ENCODE peak calls at places on chromosomes 6 and 20, in seven cellular contexts. One of them, this sample, is unnamed.
A peak's percentile ranks its signal among the peaks of the same experiment; 100 is the strongest.

GRCh38 chr20:32804022-32804715 is 15.6 kb upstream of the MAPRE1 start:
- DNase-seq in cardiac septum: no peak
- DNase-seq in activated CD4-positive, alpha-beta T cell treated with anti-CD3 and anti-CD28 coated beads, Interleukin-2, amount 50 U/mL, for 24 hours: no peak
- DNase-seq in stimulated activated naive B cell treated with anti-CD40 and anti-IgM and Interleukin-4, amounts not matched to agents 10 μg/mL and 1 μg/mL and 100 μg/mL, for 72 hours: no peak
- DNase-seq in psoas muscle: no peak
- DNase-seq in RKO: no peak
- DNase-seq in amniotic stem cell: no peak
- DNase-seq in this sample: no peak

GRCh38 chr6:152948150-152948768 is 34.6 kb downstream of the FBXO5 start:
- DNase-seq in cardiac septum: no peak
- DNase-seq in activated CD4-positive, alpha-beta T cell treated with anti-CD3 and anti-CD28 coated beads, Interleukin-2, amount 50 U/mL, for 24 hours: peak; percentile 3
- DNase-seq in stimulated activated naive B cell treated with anti-CD40 and anti-IgM and Interleukin-4, amounts not matched to agents 10 μg/mL and 1 μg/mL and 100 μg/mL, for 72 hours: no peak
- DNase-seq in psoas muscle: no peak
- DNase-seq in RKO: peak; percentile 64
- DNase-seq in amniotic stem cell: no peak
- DNase-seq in this sample: no peak

GRCh38 chr6:106186172-106186571 is 100.0 kb downstream of the PRDM1 start:
- DNase-seq in cardiac septum: no peak
- DNase-seq in activated CD4-positive, alpha-beta T cell treated with anti-CD3 and anti-CD28 coated beads, Interleukin-2, amount 50 U/mL, for 24 hours: no peak
- DNase-seq in stimulated activated naive B cell treated with anti-CD40 and anti-IgM and Interleukin-4, amounts not matched to agents 10 μg/mL and 1 μg/mL and 100 μg/mL, for 72 hours: no peak
- DNase-seq in psoas muscle: no peak
- DNase-seq in RKO: no peak
- DNase-seq in amniotic stem cell: no peak
- DNase-seq in this sample: no peak

GRCh38 chr6:28729501-28730402 is 194.0 kb downstream of the TRIM27 start:
- DNase-seq in cardiac septum: no peak
- DNase-seq in activated CD4-positive, alpha-beta T cell treated with anti-CD3 and anti-CD28 coated beads, Interleukin-2, amount 50 U/mL, for 24 hours: no peak
- DNase-seq in stimulated activated naive B cell treated with anti-CD40 and anti-IgM and Interleukin-4, amounts not matched to agents 10 μg/mL and 1 μg/mL and 100 μg/mL, for 72 hours: no peak
- DNase-seq in psoas muscle: no peak
- DNase-seq in RKO: no peak
- DNase-seq in amniotic stem cell: no peak
- DNase-seq in this sample: no peak

GRCh38 chr20:37567331-37567665 is 39.6 kb upstream of the BLCAP start:
- DNase-seq in cardiac septum: peak; percentile 20
- DNase-seq in activated CD4-positive, alpha-beta T cell treated with anti-CD3 and anti-CD28 coated beads, Interleukin-2, amount 50 U/mL, for 24 hours: no peak
- DNase-seq in stimulated activated naive B cell treated with anti-CD40 and anti-IgM and Interleukin-4, amounts not matched to agents 10 μg/mL and 1 μg/mL and 100 μg/mL, for 72 hours: no peak
- DNase-seq in psoas muscle: no peak
- DNase-seq in RKO: no peak
- DNase-seq in amniotic stem cell: no peak
- DNase-seq in this sample: no peak

GRCh38 chr20:57440678-57441509 is 49.7 kb downstream of the RBM38 start:
- DNase-seq in cardiac septum: peak; percentile 90
- DNase-seq in activated CD4-positive, alpha-beta T cell treated with anti-CD3 and anti-CD28 coated beads, Interleukin-2, amount 50 U/mL, for 24 hours: no peak
- DNase-seq in stimulated activated naive B cell treated with anti-CD40 and anti-IgM and Interleukin-4, amounts not matched to agents 10 μg/mL and 1 μg/mL and 100 μg/mL, for 72 hours: no peak
- DNase-seq in psoas muscle: peak; percentile 93
- DNase-seq in RKO: no peak
- DNase-seq in amniotic stem cell: no peak
- DNase-seq in this sample: no peak

GRCh38 chr6:7215140-7215539 is 97.9 kb downstream of the SSR1 start:
- DNase-seq in cardiac septum: no peak
- DNase-seq in activated CD4-positive, alpha-beta T cell treated with anti-CD3 and anti-CD28 coated beads, Interleukin-2, amount 50 U/mL, for 24 hours: no peak
- DNase-seq in stimulated activated naive B cell treated with anti-CD40 and anti-IgM and Interleukin-4, amounts not matched to agents 10 μg/mL and 1 μg/mL and 100 μg/mL, for 72 hours: no peak
- DNase-seq in psoas muscle: peak; percentile 61
- DNase-seq in RKO: no peak
- DNase-seq in amniotic stem cell: no peak
- DNase-seq in this sample: no peak

GRCh38 chr6:155174576-155175174 is 89.1 kb upstream of the CLDN20 start:
- DNase-seq in cardiac septum: no peak
- DNase-seq in activated CD4-positive, alpha-beta T cell treated with anti-CD3 and anti-CD28 coated beads, Interleukin-2, amount 50 U/mL, for 24 hours: peak; percentile 77
- DNase-seq in stimulated activated naive B cell treated with anti-CD40 and anti-IgM and Interleukin-4, amounts not matched to agents 10 μg/mL and 1 μg/mL and 100 μg/mL, for 72 hours: peak; percentile 65
- DNase-seq in psoas muscle: peak; percentile 62
- DNase-seq in RKO: peak; percentile 84
- DNase-seq in amniotic stem cell: peak; percentile 72
- DNase-seq in this sample: peak; percentile 42

GRCh38 chr6:43636312-43636667 is 650 bp downstream of the MAD2L1BP start:
- DNase-seq in cardiac septum: no peak
- DNase-seq in activated CD4-positive, alpha-beta T cell treated with anti-CD3 and anti-CD28 coated beads, Interleukin-2, amount 50 U/mL, for 24 hours: no peak
- DNase-seq in stimulated activated naive B cell treated with anti-CD40 and anti-IgM and Interleukin-4, amounts not matched to agents 10 μg/mL and 1 μg/mL and 100 μg/mL, for 72 hours: no peak
- DNase-seq in psoas muscle: no peak
- DNase-seq in RKO: peak; percentile 46
- DNase-seq in amniotic stem cell: no peak
- DNase-seq in this sample: no peak

GRCh38 chr20:31542201-31542842 is 28.1 kb downstream of the HM13 start:
- DNase-seq in cardiac septum: no peak
- DNase-seq in activated CD4-positive, alpha-beta T cell treated with anti-CD3 and anti-CD28 coated beads, Interleukin-2, amount 50 U/mL, for 24 hours: no peak
- DNase-seq in stimulated activated naive B cell treated with anti-CD40 and anti-IgM and Interleukin-4, amounts not matched to agents 10 μg/mL and 1 μg/mL and 100 μg/mL, for 72 hours: peak; percentile 50
- DNase-seq in psoas muscle: no peak
- DNase-seq in RKO: no peak
- DNase-seq in amniotic stem cell: no peak
- DNase-seq in this sample: no peak

GRCh38 chr6:15443119-15443518 is 197.2 kb downstream of the JARID2 start:
- DNase-seq in cardiac septum: no peak
- DNase-seq in activated CD4-positive, alpha-beta T cell treated with anti-CD3 and anti-CD28 coated beads, Interleukin-2, amount 50 U/mL, for 24 hours: no peak
- DNase-seq in stimulated activated naive B cell treated with anti-CD40 and anti-IgM and Interleukin-4, amounts not matched to agents 10 μg/mL and 1 μg/mL and 100 μg/mL, for 72 hours: no peak
- DNase-seq in psoas muscle: no peak
- DNase-seq in RKO: peak; percentile 86
- DNase-seq in amniotic stem cell: peak; percentile 53
- DNase-seq in this sample: no peak

GRCh38 chr6:116229287-116229913 is 24.5 kb downstream of the TSPYL4 start:
- DNase-seq in cardiac septum: peak; percentile 91
- DNase-seq in activated CD4-positive, alpha-beta T cell treated with anti-CD3 and anti-CD28 coated beads, Interleukin-2, amount 50 U/mL, for 24 hours: no peak
- DNase-seq in stimulated activated naive B cell treated with anti-CD40 and anti-IgM and Interleukin-4, amounts not matched to agents 10 μg/mL and 1 μg/mL and 100 μg/mL, for 72 hours: no peak
- DNase-seq in psoas muscle: peak; percentile 80
- DNase-seq in RKO: peak; percentile 35
- DNase-seq in amniotic stem cell: peak; percentile 88
- DNase-seq in this sample: no peak

GRCh38 chr6:9632026-9632425 is 782.8 kb downstream of the TFAP2A start:
- DNase-seq in cardiac septum: no peak
- DNase-seq in activated CD4-positive, alpha-beta T cell treated with anti-CD3 and anti-CD28 coated beads, Interleukin-2, amount 50 U/mL, for 24 hours: no peak
- DNase-seq in stimulated activated naive B cell treated with anti-CD40 and anti-IgM and Interleukin-4, amounts not matched to agents 10 μg/mL and 1 μg/mL and 100 μg/mL, for 72 hours: no peak
- DNase-seq in psoas muscle: no peak
- DNase-seq in RKO: no peak
- DNase-seq in amniotic stem cell: no peak
- DNase-seq in this sample: no peak

GRCh38 chr6:11085758-11086435 is 7.7 kb upstream of the SMIM13 start:
- DNase-seq in cardiac septum: no peak
- DNase-seq in activated CD4-positive, alpha-beta T cell treated with anti-CD3 and anti-CD28 coated beads, Interleukin-2, amount 50 U/mL, for 24 hours: no peak
- DNase-seq in stimulated activated naive B cell treated with anti-CD40 and anti-IgM and Interleukin-4, amounts not matched to agents 10 μg/mL and 1 μg/mL and 100 μg/mL, for 72 hours: no peak
- DNase-seq in psoas muscle: no peak
- DNase-seq in RKO: no peak
- DNase-seq in amniotic stem cell: no peak
- DNase-seq in this sample: no peak

GRCh38 chr6:62613920-62614319 is 327.9 kb upstream of the KHDRBS2 start:
- DNase-seq in cardiac septum: no peak
- DNase-seq in activated CD4-positive, alpha-beta T cell treated with anti-CD3 and anti-CD28 coated beads, Interleukin-2, amount 50 U/mL, for 24 hours: no peak
- DNase-seq in stimulated activated naive B cell treated with anti-CD40 and anti-IgM and Interleukin-4, amounts not matched to agents 10 μg/mL and 1 μg/mL and 100 μg/mL, for 72 hours: no peak
- DNase-seq in psoas muscle: no peak
- DNase-seq in RKO: no peak
- DNase-seq in amniotic stem cell: no peak
- DNase-seq in this sample: no peak

GRCh38 chr20:50563133-50563944 is 53.2 kb downstream of the PTPN1 start:
- DNase-seq in cardiac septum: no peak
- DNase-seq in activated CD4-positive, alpha-beta T cell treated with anti-CD3 and anti-CD28 coated beads, Interleukin-2, amount 50 U/mL, for 24 hours: no peak
- DNase-seq in stimulated activated naive B cell treated with anti-CD40 and anti-IgM and Interleukin-4, amounts not matched to agents 10 μg/mL and 1 μg/mL and 100 μg/mL, for 72 hours: no peak
- DNase-seq in psoas muscle: no peak
- DNase-seq in RKO: no peak
- DNase-seq in amniotic stem cell: no peak
- DNase-seq in this sample: no peak

GRCh38 chr6:84652356-84653026 is 111.9 kb downstream of the TBX18 start:
- DNase-seq in cardiac septum: no peak
- DNase-seq in activated CD4-positive, alpha-beta T cell treated with anti-CD3 and anti-CD28 coated beads, Interleukin-2, amount 50 U/mL, for 24 hours: no peak
- DNase-seq in stimulated activated naive B cell treated with anti-CD40 and anti-IgM and Interleukin-4, amounts not matched to agents 10 μg/mL and 1 μg/mL and 100 μg/mL, for 72 hours: no peak
- DNase-seq in psoas muscle: no peak
- DNase-seq in RKO: peak; percentile 40
- DNase-seq in amniotic stem cell: peak; percentile 39
- DNase-seq in this sample: no peak